ENCODE peak calls at places on chromosome 18, in five cellular contexts. N is AG04449; Y is C1 segment of cervical spinal cord; V is activated naive CD8-positive, alpha-beta T cell treated with anti-CD3 and anti-CD28 coated beads, Interleukin-2, amount 50 U/mL, for 24 hours; J is WTC11. G is an unnamed sample.

GRCh38 chr18:57881818-57882413 is 78.8 kb upstream of the ATP8B1 start:
- DNase-seq in N (peak), Y (peak), V (peak), J (peak), G (peak)

GRCh38 chr18:79309572-79310278 is 86.0 kb upstream of the NFATC1 start:
- DNase-seq in N (no peak), Y (no peak), V (no peak), J (no peak), G (no peak)

GRCh38 chr18:80145191-80145799 is 36.2 kb downstream of the ADNP2 start:
- DNase-seq in N (no peak), Y (no peak), V (no peak), J (no peak), G (no peak)

GRCh38 chr18:74898965-74899364 is 301.3 kb downstream of the ZNF407 start:
- DNase-seq in N (no peak), Y (no peak), V (no peak), J (no peak), G (peak)

GRCh38 chr18:6482198-6482977 is 67.7 kb upstream of the L3MBTL4 start:
- DNase-seq in N (no peak), Y (no peak), V (peak), J (peak), G (peak)

GRCh38 chr18:55159027-55159426 is 199.8 kb upstream of the CCDC68 start:
- DNase-seq in N (no peak), Y (no peak), V (no peak), J (no peak), G (no peak)

GRCh38 chr18:66971951-66972350 is 368.1 kb upstream of the CDH19 start:
- DNase-seq in N (no peak), Y (no peak), V (no peak), J (no peak), G (no peak)

GRCh38 chr18:58998421-58999203 is 133.9 kb downstream of the ZNF532 start:
- DNase-seq in N (no peak), Y (peak), V (no peak), J (no peak), G (no peak)

GRCh38 chr18:39871976-39872375 is 2083.1 kb upstream of the PIK3C3 start:
- DNase-seq in N (no peak), Y (no peak), V (no peak), J (no peak), G (no peak)

GRCh38 chr18:64201781-64202180 is 52.9 kb upstream of the LINC00305 start:
- DNase-seq in N (no peak), Y (no peak), V (no peak), J (no peak), G (no peak)

GRCh38 chr18:23503967-23504352 is 649 bp downstream of the RMC1 start:
- DNase-seq in N (no peak), Y (no peak), V (no peak), J (no peak), G (no peak)

GRCh38 chr18:69725009-69725408 is 222.7 kb downstream of the CD226 start:
- DNase-seq in N (no peak), Y (no peak), V (no peak), J (no peak), G (no peak)

GRCh38 chr18:499351-500229 is 911 bp downstream of the COLEC12 start:
- DNase-seq in N (peak), Y (no peak), V (no peak), J (no peak), G (no peak)

GRCh38 chr18:26655614-26656400 is 107.5 kb upstream of the KCTD1 start:
- DNase-seq in N (no peak), Y (peak), V (no peak), J (peak), G (no peak)

GRCh38 chr18:21194871-21195771 is 46.9 kb upstream of the GREB1L start:
- DNase-seq in N (no peak), Y (no peak), V (no peak), J (no peak), G (no peak)

GRCh38 chr18:56660655-56661054 is 9.5 kb downstream of the WDR7 start:
- DNase-seq in N (no peak), Y (no peak), V (no peak), J (no peak), G (no peak)

GRCh38 chr18:58268849-58269248 is 224.8 kb downstream of the NEDD4L start:
- DNase-seq in N (no peak), Y (no peak), V (no peak), J (no peak), G (no peak)

GRCh38 chr18:76399613-76400391 is 95.2 kb downstream of the ZNF516 start:
- DNase-seq in N (no peak), Y (no peak), V (no peak), J (no peak), G (no peak)

GRCh38 chr18:78242796-78243195 is 736.8 kb upstream of the SALL3 start:
- DNase-seq in N (no peak), Y (no peak), V (no peak), J (no peak), G (no peak)

GRCh38 chr18:57789105-57789504 is 14.0 kb downstream of the ATP8B1 start:
- DNase-seq in N (no peak), Y (no peak), V (no peak), J (no peak), G (no peak)

GRCh38 chr18:44759925-44760342 is 79.2 kb downstream of the SETBP1 start:
- DNase-seq in N (no peak), Y (no peak), V (no peak), J (no peak), G (no peak)

GRCh38 chr18:36942264-36942663 is 113.3 kb downstream of the KIAA1328 start:
- DNase-seq in N (peak), Y (no peak), V (peak), J (no peak), G (no peak)

GRCh38 chr18:24060644-24061043 is 46.1 kb downstream of the TTC39C start:
- DNase-seq in N (no peak), Y (no peak), V (no peak), J (no peak), G (no peak)

GRCh38 chr18:39173022-39173421 is 1607.4 kb upstream of the CELF4 start:
- DNase-seq in N (no peak), Y (no peak), V (no peak), J (no peak), G (no peak)

GRCh38 chr18:30376515-30376914 is 666.0 kb downstream of the DSC3 start:
- DNase-seq in N (no peak), Y (no peak), V (no peak), J (peak), G (no peak)

GRCh38 chr18:79581911-79582310 is 97.7 kb upstream of the CTDP1 start:
- DNase-seq in N (no peak), Y (no peak), V (no peak), J (no peak), G (no peak)

GRCh38 chr18:48333563-48333962 is 75.6 kb downstream of the ZBTB7C start:
- DNase-seq in N (no peak), Y (no peak), V (no peak), J (peak), G (no peak)

GRCh38 chr18:36441872-36442271 is 144.4 kb downstream of the FHOD3 start:
- DNase-seq in N (peak), Y (no peak), V (no peak), J (no peak), G (no peak)

GRCh38 chr18:10370716-10371115 is 83.7 kb upstream of the APCDD1 start:
- DNase-seq in N (no peak), Y (no peak), V (no peak), J (no peak), G (no peak)

GRCh38 chr18:10381951-10382350 is 72.5 kb upstream of the APCDD1 start:
- DNase-seq in N (no peak), Y (no peak), V (no peak), J (no peak), G (no peak)

GRCh38 chr18:61963705-61964104 is 70.9 kb upstream of the RNF152 start:
- DNase-seq in N (no peak), Y (no peak), V (no peak), J (no peak), G (no peak)

GRCh38 chr18:8084160-8084559 is 517.0 kb downstream of the PTPRM start:
- DNase-seq in N (no peak), Y (no peak), V (no peak), J (peak), G (peak)

GRCh38 chr18:8254664-8255063 is 354.6 kb upstream of the RAB12 start:
- DNase-seq in N (no peak), Y (no peak), V (no peak), J (no peak), G (no peak)

GRCh38 chr18:41378628-41379027 is 576.4 kb upstream of the PIK3C3 start:
- DNase-seq in N (no peak), Y (no peak), V (no peak), J (no peak), G (no peak)

GRCh38 chr18:3177902-3178687 is 41.7 kb downstream of the MYOM1 start:
- DNase-seq in N (no peak), Y (no peak), V (peak), J (no peak), G (no peak)

GRCh38 chr18:61635901-61636528 is 256.8 kb downstream of the RNF152 start:
- DNase-seq in N (peak), Y (peak), V (peak), J (peak), G (no peak)

GRCh38 chr18:48216639-48217280 is 192.4 kb downstream of the ZBTB7C start:
- DNase-seq in N (no peak), Y (no peak), V (no peak), J (no peak), G (no peak)

GRCh38 chr18:25503567-25504081 is 151.7 kb upstream of the ZNF521 start:
- DNase-seq in N (peak), Y (peak), V (no peak), J (peak), G (peak)

GRCh38 chr18:62778976-62779869 is 63.9 kb downstream of the PHLPP1 start:
- DNase-seq in N (no peak), Y (no peak), V (no peak), J (no peak), G (no peak)